ENCODE peak calls at places on chromosomes 11 and 22, in five cellular contexts. U is DND-41, L is tibial artery, R is cardiac fibroblast, K is fibroblast of lung. W is an unnamed sample.
A peak's percentile ranks its signal among the peaks of the same experiment; 100 is the strongest.

GRCh38 chr22:24807284-24807950 is 1.4 kb downstream of the SGSM1 start:
- DNase-seq in U (no peak), L (peak; percentile 91), R (peak; percentile 20), K (peak; percentile 1), W (no peak)

GRCh38 chr11:60864856-60865513 is 2.4 kb upstream of the ZP1 start:
- DNase-seq in U (no peak), L (peak; percentile 28), R (no peak), K (no peak), W (no peak)

GRCh38 chr11:19802773-19803293 is 90.2 kb downstream of the NAV2 start:
- DNase-seq in K (no peak), R (no peak), U (no peak), L (no peak), W (no peak)

GRCh38 chr11:122743949-122744876 is 88.7 kb downstream of the UBASH3B start:
- DNase-seq in U (peak; percentile 93), K (no peak), L (peak; percentile 69), R (no peak), W (peak; percentile 95)

GRCh38 chr11:10324474-10324873 is 19.6 kb downstream of the ADM start:
- DNase-seq in R (no peak), K (no peak), L (no peak), U (no peak), W (no peak)

GRCh38 chr22:42277988-42278776 is 7.7 kb upstream of the TCF20 start:
- DNase-seq in R (peak; percentile 13), U (no peak), L (no peak), K (no peak), W (no peak)

GRCh38 chr22:49958961-49959781 is 1.4 kb upstream of the PIM3 start:
- DNase-seq in R (no peak), U (no peak), K (no peak), L (peak; percentile 74), W (no peak)

GRCh38 chr11:66076561-66076960 is 6.5 kb downstream of the PACS1 start:
- DNase-seq in K (peak; percentile 36), R (peak; percentile 31), U (no peak), L (no peak), W (no peak)

GRCh38 chr11:113673566-113674396 is 32.3 kb downstream of the TMPRSS5 start:
- DNase-seq in K (no peak), L (no peak), U (no peak), R (no peak), W (no peak)

GRCh38 chr11:57903441-57904123 is 120.1 kb upstream of the OR9Q1 start:
- DNase-seq in L (no peak), U (peak; percentile 10), R (no peak), K (peak; percentile 10), W (peak; percentile 59)

GRCh38 chr11:70742553-70743291 is 344.4 kb downstream of the CTTN start:
- DNase-seq in L (no peak), U (no peak), R (no peak), K (no peak), W (no peak)

GRCh38 chr22:22855617-22856308 is 31.9 kb upstream of the IGLL5 start:
- DNase-seq in R (no peak), U (peak; percentile 77), L (no peak), K (no peak), W (peak; percentile 68)

GRCh38 chr22:27558658-27559371 is 242.7 kb downstream of the MN1 start:
- DNase-seq in L (no peak), U (no peak), K (no peak), R (no peak), W (no peak)

GRCh38 chr11:121466063-121466794 is 13.5 kb upstream of the SORL1-AS1 start:
- DNase-seq in U (peak; percentile 12), K (peak; percentile 97), L (peak; percentile 97), R (peak; percentile 88), W (peak; percentile 77)

GRCh38 chr11:108945341-108945740 is 280.5 kb downstream of the DDX10 start:
- DNase-seq in L (no peak), K (no peak), U (no peak), R (no peak), W (no peak)

GRCh38 chr11:65870706-65871681 is 1.6 kb downstream of the EFEMP2 start:
- DNase-seq in R (no peak), K (no peak), U (no peak), L (peak; percentile 67), W (no peak)

GRCh38 chr11:2698386-2699184 is 1.2 kb downstream of the KCNQ1OT1 start:
- DNase-seq in R (no peak), L (peak; percentile 16), K (no peak), U (no peak), W (no peak)

GRCh38 chr22:34971456-34971855 is 94.5 kb upstream of the ISX start:
- DNase-seq in L (no peak), K (no peak), U (no peak), R (no peak), W (no peak)

GRCh38 chr22:24208012-24208749 is 26.9 kb downstream of the SUSD2 start:
- DNase-seq in K (peak; percentile 99), R (peak; percentile 98), U (no peak), L (peak; percentile 85), W (no peak)

GRCh38 chr11:114288139-114288538 is 8.1 kb upstream of the NNMT start:
- DNase-seq in K (no peak), U (no peak), L (no peak), R (no peak), W (no peak)

GRCh38 chr22:17086750-17087149 is 1.9 kb downstream of the IL17RA start:
- DNase-seq in U (no peak), L (peak; percentile 62), K (no peak), R (no peak), W (peak; percentile 28)

GRCh38 chr11:73322986-73323306 is 14.9 kb downstream of the ARHGEF17 start:
- DNase-seq in K (no peak), L (no peak), U (no peak), R (no peak), W (no peak)

GRCh38 chr11:73322111-73322985 is 14.3 kb downstream of the ARHGEF17 start:
- DNase-seq in U (no peak), R (peak; percentile 48), K (peak; percentile 64), L (no peak), W (no peak)

GRCh38 chr11:73324116-73324515 is 16.0 kb downstream of the ARHGEF17 start:
- DNase-seq in K (no peak), L (no peak), U (no peak), R (no peak), W (no peak)

GRCh38 chr11:73324665-73325035 is 16.6 kb downstream of the ARHGEF17 start:
- DNase-seq in R (no peak), L (no peak), U (no peak), K (no peak), W (no peak)

DNA sequence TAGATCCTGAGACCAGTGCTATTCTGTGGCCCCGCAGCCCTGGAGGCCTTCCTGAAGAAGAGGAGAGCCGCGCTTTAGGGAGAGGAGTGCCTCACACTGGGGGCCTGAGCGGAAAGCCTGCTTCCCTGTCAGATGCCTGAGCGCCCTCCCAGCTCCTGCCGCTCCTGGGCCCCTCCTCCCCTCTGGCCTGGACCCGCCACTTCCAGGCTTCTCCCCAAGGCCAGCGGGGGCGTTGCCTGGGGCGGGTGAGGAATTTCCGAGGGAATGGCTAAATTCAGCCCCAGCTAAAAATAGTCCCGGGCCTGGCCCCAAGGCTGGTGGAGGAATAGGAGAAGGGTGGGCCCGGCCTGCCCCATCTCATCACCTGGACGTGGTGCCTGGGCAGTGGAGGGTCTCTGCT is 15.4 kb downstream of the ARHGEF17 start:
- DNase-seq in R (peak; percentile 87), U (no peak), K (peak; percentile 84), L (peak; percentile 98), W (no peak)
- TF ChIP-seq CTCF in R (no peak), U (no peak), K (no peak), L (peak; percentile 5), W (no peak)

DNA sequence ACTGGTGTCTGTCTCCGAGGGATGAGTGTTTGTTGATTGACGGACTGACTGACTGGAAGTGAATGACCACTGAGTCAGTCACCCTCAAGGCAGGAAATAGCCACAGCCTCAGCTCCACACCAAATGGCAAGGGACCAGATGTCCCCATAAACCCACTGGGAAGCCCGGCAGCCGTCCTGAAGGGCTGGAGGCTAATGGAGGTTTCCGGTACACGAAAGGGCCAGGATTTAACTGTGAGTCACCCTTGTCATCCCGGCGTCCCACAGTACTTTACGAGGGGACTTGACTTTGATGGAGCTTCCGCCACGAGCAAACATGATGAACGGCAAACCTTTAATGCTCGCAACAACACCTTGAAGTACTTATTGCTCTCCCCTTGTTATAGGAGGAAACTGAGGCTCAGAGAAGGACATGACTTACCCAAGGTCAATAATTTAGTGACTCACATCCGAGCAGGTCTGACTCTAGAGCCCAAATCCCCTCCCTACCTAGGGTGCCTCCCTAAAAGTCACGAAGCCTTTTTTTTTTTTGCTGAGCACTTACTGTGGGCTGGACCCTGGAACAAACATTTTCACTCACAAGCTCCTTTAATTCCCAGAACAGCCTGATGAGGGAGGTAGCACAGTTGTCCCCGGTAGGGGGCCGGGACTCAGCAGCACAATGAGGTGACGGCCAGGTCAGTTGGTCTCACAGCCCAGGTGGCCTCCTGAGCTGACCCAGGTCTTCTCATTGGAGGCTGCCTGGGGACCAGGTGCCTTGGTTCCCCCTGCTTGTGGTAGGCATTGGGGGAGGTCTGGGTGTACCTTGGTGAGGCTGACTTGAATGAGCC is 25.2 kb upstream of the GCAT start:
- DNase-seq in R (no peak), K (peak; percentile 47), L (no peak), U (no peak), W (no peak)
- TF ChIP-seq CTCF in R (no peak), K (peak; percentile 2), L (no peak), U (no peak), W (no peak)

GRCh38 chr11:80503990-80504389 is 1063.2 kb upstream of the TENM4 start:
- DNase-seq in U (no peak), K (no peak), R (no peak), L (no peak), W (no peak)

GRCh38 chr11:80505771-80506170 is 1064.9 kb upstream of the TENM4 start:
- DNase-seq in U (no peak), K (no peak), L (no peak), R (no peak), W (no peak)

DNA sequence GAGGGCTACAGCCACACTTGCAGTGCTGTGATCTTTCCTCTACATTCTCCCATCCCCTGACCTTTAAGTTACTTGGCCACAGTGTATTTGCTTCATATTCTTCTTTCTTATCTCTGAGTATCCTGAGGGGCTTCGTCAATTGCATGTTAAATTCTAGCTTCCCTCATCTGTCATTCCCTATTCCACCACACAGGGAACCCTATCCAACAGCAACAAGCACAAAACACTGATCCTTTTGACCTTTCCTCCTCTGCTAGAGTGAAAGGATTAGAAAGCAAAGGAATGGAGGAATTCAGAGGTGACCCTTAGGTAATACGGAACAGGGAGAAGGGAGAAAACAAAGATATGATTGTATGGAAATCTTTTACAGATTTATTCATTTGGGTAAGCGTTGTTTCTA is 1061.7 kb upstream of the TENM4 start:
- DNase-seq in L (no peak), U (no peak), K (no peak), R (no peak), W (no peak)
- TF ChIP-seq CTCF in L (no peak), U (no peak), K (no peak), R (no peak), W (no peak)

DNA sequence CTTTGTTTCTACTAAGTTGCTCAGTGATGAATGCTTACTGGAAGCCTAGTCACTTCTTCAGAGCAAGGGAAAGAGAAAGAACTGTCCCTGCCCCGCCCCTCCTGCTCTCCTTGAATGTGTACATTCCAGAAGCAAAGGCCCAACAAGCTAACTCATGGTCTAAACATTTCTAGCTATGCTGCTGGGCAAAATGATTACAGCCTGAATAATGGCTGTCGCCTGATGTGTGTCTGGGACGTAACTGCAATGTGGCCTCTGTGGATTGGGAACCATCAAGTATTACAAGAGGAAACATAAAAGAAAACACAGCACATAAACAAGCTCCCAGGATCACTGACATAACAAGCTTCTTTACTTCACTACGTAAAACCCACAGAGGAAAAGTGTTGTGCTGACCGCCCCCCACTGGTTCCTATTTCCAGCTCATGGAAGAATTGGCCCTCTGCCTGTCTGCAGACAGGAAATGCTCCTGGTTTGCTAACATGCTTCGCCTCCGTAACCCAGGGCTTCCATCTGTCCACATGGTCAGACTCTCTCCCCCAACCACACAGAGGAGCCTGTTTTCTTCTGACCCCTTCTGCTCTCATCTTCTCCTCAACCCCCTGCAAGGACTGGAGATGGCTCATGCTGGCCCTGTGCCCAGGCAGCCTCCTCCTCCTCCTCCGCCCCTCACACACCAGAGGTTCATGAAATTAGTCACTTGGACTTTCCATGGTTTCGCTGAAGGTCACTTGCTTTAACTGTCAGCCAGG is 187.2 kb downstream of the MAML2 start:
- DNase-seq in R (peak; percentile 98), K (peak; percentile 98), U (no peak), L (peak; percentile 85), W (peak; percentile 88)
- TF ChIP-seq CTCF in R (peak; percentile 36), K (peak; percentile 40), U (no peak), L (no peak), W (no peak)